ENCODE peak calls at places on chromosome 12, in four cellular contexts. One of them, this sample, is unnamed.

GRCh38 chr12:58942345-58942744 is 22.0 kb upstream of the LRIG3 start:
- DNase-seq in HepG2: no peak
- DNase-seq in GM12878: no peak
- DNase-seq in A549: no peak
- DNase-seq in this sample: no peak

GRCh38 chr12:2616763-2617162 is 178.0 kb upstream of the FKBP4 start:
- DNase-seq in GM12878: no peak
- DNase-seq in A549: no peak
- DNase-seq in HepG2: no peak
- DNase-seq in this sample: no peak

GRCh38 chr12:120110550-120111501 is 5.7 kb downstream of the RAB35 start:
- DNase-seq in HepG2: no peak
- DNase-seq in A549: no peak
- DNase-seq in GM12878: no peak
- DNase-seq in this sample: no peak

GRCh38 chr12:57844725-57845477 is 1.6 kb downstream of the CTDSP2 start:
- DNase-seq in HepG2: peak; percentile 68
- DNase-seq in A549: peak; percentile 71
- DNase-seq in GM12878: no peak
- DNase-seq in this sample: peak; percentile 67

GRCh38 chr12:71128191-71128590 is 29.6 kb downstream of the TSPAN8 start:
- DNase-seq in A549: no peak
- DNase-seq in GM12878: no peak
- DNase-seq in HepG2: no peak
- DNase-seq in this sample: no peak

GRCh38 chr12:674272-674781 is 11.1 kb upstream of the NINJ2 start:
- DNase-seq in HepG2: no peak
- DNase-seq in A549: no peak
- DNase-seq in GM12878: peak; percentile 100
- DNase-seq in this sample: no peak

GRCh38 chr12:41769810-41770209 is 374.9 kb downstream of the GXYLT1 start:
- DNase-seq in GM12878: no peak
- DNase-seq in HepG2: no peak
- DNase-seq in A549: no peak
- DNase-seq in this sample: no peak

GRCh38 chr12:105935981-105936380 is 202.8 kb downstream of the NUAK1 start:
- DNase-seq in A549: no peak
- DNase-seq in HepG2: no peak
- DNase-seq in GM12878: no peak
- DNase-seq in this sample: no peak

GRCh38 chr12:103964805-103965204 is 867 bp upstream of the TDG start:
- DNase-seq in GM12878: no peak
- DNase-seq in A549: no peak
- DNase-seq in HepG2: no peak
- DNase-seq in this sample: no peak

GRCh38 chr12:98402081-98402480 is 113.3 kb upstream of the TMPO start:
- DNase-seq in GM12878: no peak
- DNase-seq in A549: peak; percentile 43
- DNase-seq in HepG2: peak; percentile 51
- DNase-seq in this sample: no peak

GRCh38 chr12:57897296-57897974 is 43.9 kb upstream of the ATP23 start:
- DNase-seq in A549: no peak
- DNase-seq in HepG2: no peak
- DNase-seq in GM12878: no peak
- DNase-seq in this sample: no peak

GRCh38 chr12:132489078-132489601 is 811 bp upstream of the FBRSL1 start:
- DNase-seq in A549: no peak
- DNase-seq in GM12878: no peak
- DNase-seq in HepG2: no peak
- DNase-seq in this sample: peak; percentile 46

GRCh38 chr12:127717293-127717692 is 549.7 kb upstream of the TMEM132C start:
- DNase-seq in GM12878: no peak
- DNase-seq in HepG2: no peak
- DNase-seq in A549: no peak
- DNase-seq in this sample: no peak

GRCh38 chr12:91958816-91959215 is 186.8 kb downstream of the BTG1 start:
- DNase-seq in HepG2: no peak
- DNase-seq in GM12878: no peak
- DNase-seq in A549: no peak
- DNase-seq in this sample: no peak

GRCh38 chr12:47828967-47829482 is 9.3 kb upstream of the HDAC7 start:
- DNase-seq in A549: peak; percentile 72
- DNase-seq in HepG2: no peak
- DNase-seq in GM12878: no peak
- DNase-seq in this sample: peak; percentile 92

GRCh38 chr12:8860165-8860961 is 37.9 kb downstream of the A2ML1 start:
- DNase-seq in A549: no peak
- DNase-seq in GM12878: no peak
- DNase-seq in HepG2: peak; percentile 37
- DNase-seq in this sample: peak; percentile 37

GRCh38 chr12:90199008-90199407 is 490.4 kb upstream of the ATP2B1 start:
- DNase-seq in GM12878: no peak
- DNase-seq in HepG2: no peak
- DNase-seq in A549: no peak
- DNase-seq in this sample: no peak

GRCh38 chr12:108566452-108566851 is 4.1 kb downstream of the ISCU start:
- DNase-seq in GM12878: no peak
- DNase-seq in HepG2: no peak
- DNase-seq in A549: no peak
- DNase-seq in this sample: no peak

GRCh38 chr12:26100966-26101744 is 23.7 kb downstream of the BHLHE41 start:
- DNase-seq in GM12878: no peak
- DNase-seq in A549: no peak
- DNase-seq in HepG2: no peak
- DNase-seq in this sample: no peak

GRCh38 chr12:79422060-79422812 is 268.5 kb downstream of the PAWR start:
- DNase-seq in A549: no peak
- DNase-seq in HepG2: peak; percentile 13
- DNase-seq in GM12878: no peak
- DNase-seq in this sample: no peak

GRCh38 chr12:68326720-68327119 is 5.4 kb downstream of the MDM1 start:
- DNase-seq in GM12878: no peak
- DNase-seq in A549: no peak
- DNase-seq in HepG2: no peak
- DNase-seq in this sample: no peak

GRCh38 chr12:5242440-5242839 is 189.5 kb upstream of the NTF3 start:
- DNase-seq in A549: no peak
- DNase-seq in HepG2: no peak
- DNase-seq in GM12878: no peak
- DNase-seq in this sample: no peak

GRCh38 chr12:111322336-111323250 is 46.3 kb downstream of the PHETA1 start:
- DNase-seq in A549: no peak
- DNase-seq in GM12878: no peak
- DNase-seq in HepG2: no peak
- DNase-seq in this sample: no peak

GRCh38 chr12:23666866-23667265 is 282.6 kb downstream of the SOX5 start:
- DNase-seq in HepG2: no peak
- DNase-seq in GM12878: no peak
- DNase-seq in A549: no peak
- DNase-seq in this sample: no peak

GRCh38 chr12:80763874-80764273 is 47.2 kb downstream of the MYF5 start:
- DNase-seq in A549: no peak
- DNase-seq in HepG2: peak; percentile 52
- DNase-seq in GM12878: no peak
- DNase-seq in this sample: peak; percentile 8

GRCh38 chr12:53965251-53966069 is 7.5 kb upstream of the HOXC11 start:
- DNase-seq in A549: no peak
- DNase-seq in GM12878: no peak
- DNase-seq in HepG2: no peak
- DNase-seq in this sample: no peak

GRCh38 chr12:47551426-47551851 is 154.4 kb downstream of the RPAP3 start:
- DNase-seq in GM12878: no peak
- DNase-seq in HepG2: no peak
- DNase-seq in A549: no peak
- DNase-seq in this sample: no peak

GRCh38 chr12:119208626-119209061 is 29.9 kb downstream of the HSPB8 start:
- DNase-seq in GM12878: no peak
- DNase-seq in HepG2: peak; percentile 33
- DNase-seq in A549: no peak
- DNase-seq in this sample: no peak

GRCh38 chr12:112005419-112006395 is 7.3 kb downstream of the TMEM116 start:
- DNase-seq in HepG2: no peak
- DNase-seq in A549: peak; percentile 50
- DNase-seq in GM12878: no peak
- DNase-seq in this sample: peak; percentile 73

GRCh38 chr12:10559241-10559640 is 53.6 kb downstream of the EIF2S3B start:
- DNase-seq in GM12878: no peak
- DNase-seq in HepG2: no peak
- DNase-seq in A549: no peak
- DNase-seq in this sample: no peak

GRCh38 chr12:110344657-110345056 is 58.9 kb downstream of the ANAPC7 start:
- DNase-seq in HepG2: no peak
- DNase-seq in A549: no peak
- DNase-seq in GM12878: no peak
- DNase-seq in this sample: no peak

DNA sequence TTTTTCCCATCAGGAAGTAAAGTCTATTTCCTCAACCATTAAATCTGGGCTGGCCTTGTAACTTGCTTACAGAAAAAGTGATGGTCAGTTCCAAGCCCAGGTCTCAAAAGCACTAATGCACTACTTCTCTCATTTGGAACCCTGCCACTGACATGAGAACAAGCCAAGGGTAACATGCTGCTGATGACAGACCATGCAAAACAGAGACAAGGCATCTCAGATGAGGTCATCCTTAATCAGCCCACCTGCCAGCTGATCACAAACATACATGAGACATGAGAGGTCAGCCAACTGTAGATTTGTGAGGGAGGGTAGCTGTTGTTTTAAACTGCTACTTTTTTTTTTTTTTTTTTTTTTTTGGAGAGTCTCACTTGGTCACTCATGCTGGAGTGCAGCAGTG is 16.2 kb downstream of the TWF1 start:
- DNase-seq in GM12878: no peak
- DNase-seq in A549: no peak
- DNase-seq in HepG2: no peak
- DNase-seq in this sample: no peak
- TF ChIP-seq POLR2AphosphoS2 in GM12878: no peak
- TF ChIP-seq POLR2AphosphoS2 in A549: no peak
- TF ChIP-seq POLR2AphosphoS2 in HepG2: no peak
- TF ChIP-seq POLR2AphosphoS2 in this sample: no peak

GRCh38 chr12:52147367-52147972 is 44.3 kb downstream of the KRT80 start:
- DNase-seq in GM12878: no peak
- DNase-seq in HepG2: peak; percentile 67
- DNase-seq in A549: peak; percentile 96
- DNase-seq in this sample: peak; percentile 77
- TF ChIP-seq POLR2AphosphoS2 in GM12878: no peak
- TF ChIP-seq POLR2AphosphoS2 in HepG2: no peak
- TF ChIP-seq POLR2AphosphoS2 in A549: no peak
- TF ChIP-seq POLR2AphosphoS2 in this sample: no peak

DNA sequence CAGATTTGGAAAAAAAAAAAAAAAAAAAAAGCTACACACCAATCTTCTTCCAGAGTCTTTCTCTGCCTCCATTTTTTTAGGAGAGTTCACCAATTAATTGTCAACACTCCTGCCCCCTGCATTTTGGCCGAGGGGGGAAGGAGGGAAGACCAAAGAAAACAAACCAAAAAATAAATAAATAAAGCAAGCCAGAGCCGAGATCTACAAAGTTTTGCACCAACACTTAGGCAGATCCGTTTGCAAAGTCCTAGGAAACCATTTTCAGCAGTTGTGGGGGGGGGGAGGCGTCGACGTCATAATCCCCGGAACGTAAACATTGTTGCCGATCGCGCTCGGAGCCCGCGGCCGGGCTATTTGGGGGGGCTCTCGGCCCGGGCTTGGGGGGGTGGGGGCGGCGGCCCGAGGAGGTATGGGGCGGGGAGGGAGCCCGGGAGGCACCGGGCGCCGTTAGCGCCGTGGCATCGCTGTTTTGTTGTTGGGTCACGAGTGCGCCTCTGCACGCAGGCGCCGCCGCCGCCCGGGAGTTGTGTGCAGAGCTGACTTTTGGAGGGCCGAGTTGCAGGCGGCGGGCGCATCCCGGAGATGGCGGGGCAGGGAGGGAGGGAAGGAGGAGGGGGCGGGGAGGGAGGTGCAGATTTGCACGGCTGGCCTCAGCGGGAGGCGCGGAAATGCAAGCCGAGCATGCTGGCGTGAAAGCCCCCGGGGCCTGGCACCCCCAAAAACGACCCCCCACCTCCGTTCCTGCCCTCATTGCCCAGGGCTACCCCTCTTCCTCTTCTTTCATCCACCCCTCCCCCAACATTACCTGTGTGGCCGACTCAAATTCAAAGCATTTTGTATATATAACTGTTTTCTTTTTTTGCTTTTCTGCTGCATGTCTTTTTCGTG is 598 bp downstream of the KDM2B start:
- DNase-seq in HepG2: peak; percentile 34
- DNase-seq in GM12878: no peak
- DNase-seq in A549: peak; percentile 58
- DNase-seq in this sample: peak; percentile 83
- TF ChIP-seq POLR2AphosphoS2 in HepG2: no peak
- TF ChIP-seq POLR2AphosphoS2 in GM12878: no peak
- TF ChIP-seq POLR2AphosphoS2 in A549: no peak
- TF ChIP-seq POLR2AphosphoS2 in this sample: no peak

GRCh38 chr12:114479831-114480230 is 73.9 kb upstream of the TBX5 start:
- DNase-seq in HepG2: no peak
- DNase-seq in GM12878: no peak
- DNase-seq in A549: no peak
- DNase-seq in this sample: no peak
- TF ChIP-seq POLR2AphosphoS2 in HepG2: no peak
- TF ChIP-seq POLR2AphosphoS2 in GM12878: no peak
- TF ChIP-seq POLR2AphosphoS2 in A549: no peak
- TF ChIP-seq POLR2AphosphoS2 in this sample: no peak

DNA sequence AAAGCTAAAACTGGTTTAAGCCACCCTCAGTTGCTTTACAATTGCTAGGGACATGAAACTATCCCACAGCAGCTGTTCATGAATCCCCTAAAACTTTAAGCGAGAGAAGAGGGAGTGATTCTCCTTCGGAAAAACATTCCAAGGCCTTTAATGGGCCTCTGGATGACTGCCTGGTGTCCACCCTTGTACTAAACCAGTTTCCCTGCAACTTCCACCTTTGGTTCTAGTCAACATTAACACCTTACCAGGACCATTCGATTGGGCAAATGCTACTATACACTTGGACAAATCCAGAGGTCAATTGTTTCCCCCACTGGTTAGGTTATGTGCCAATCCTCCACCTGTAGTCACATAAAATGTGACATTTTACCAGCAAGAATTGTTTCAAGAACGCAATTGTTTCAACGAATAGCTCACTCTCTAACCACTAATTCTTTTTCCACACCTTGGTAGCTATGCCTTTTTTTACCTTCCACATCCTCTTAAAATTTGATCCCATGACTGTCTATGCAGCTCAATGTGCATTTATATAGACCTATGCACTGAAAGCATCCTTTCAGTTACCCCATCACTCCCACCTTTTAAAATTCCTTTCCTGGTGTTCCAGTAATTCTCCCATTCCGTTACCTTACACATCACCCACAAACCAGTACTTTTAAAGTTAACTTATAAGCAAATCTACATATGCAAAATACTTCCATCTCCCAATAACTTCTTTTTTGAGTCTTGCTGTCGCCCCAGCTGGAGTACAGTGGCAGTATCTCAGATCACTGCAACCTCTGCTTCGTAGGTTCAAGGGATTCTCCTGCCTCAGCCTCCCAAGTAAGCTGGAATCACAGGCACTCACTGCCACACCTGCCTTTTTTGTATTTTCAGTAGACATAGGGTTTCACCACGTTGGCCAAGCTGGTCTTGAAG is 3.6 kb downstream of the UBC start:
- DNase-seq in HepG2: no peak
- DNase-seq in A549: no peak
- DNase-seq in GM12878: no peak
- DNase-seq in this sample: peak; percentile 29
- TF ChIP-seq POLR2AphosphoS2 in HepG2: peak; percentile 77
- TF ChIP-seq POLR2AphosphoS2 in A549: peak; percentile 100
- TF ChIP-seq POLR2AphosphoS2 in GM12878: peak; percentile 97
- TF ChIP-seq POLR2AphosphoS2 in this sample: peak; percentile 95

GRCh38 chr12:75505706-75506312 is 5.6 kb downstream of the KRR1 start:
- DNase-seq in A549: no peak
- DNase-seq in GM12878: no peak
- DNase-seq in HepG2: peak; percentile 9
- DNase-seq in this sample: no peak
- TF ChIP-seq POLR2AphosphoS2 in A549: no peak
- TF ChIP-seq POLR2AphosphoS2 in GM12878: no peak
- TF ChIP-seq POLR2AphosphoS2 in HepG2: no peak
- TF ChIP-seq POLR2AphosphoS2 in this sample: no peak